ENCODE peak calls at places on chromosomes 13 and 19, in six cellular contexts. X is fibroblast of lung; S is right atrium auricular region; L is heart left ventricle; G is OCI-LY7; A is effector memory CD4-positive, alpha-beta T cell. J is an unnamed sample.

GRCh38 chr19:42290136-42290522 is 11.8 kb upstream of the PRR19 start:
- DNase-seq in X (no peak), S (no peak), L (no peak), G (no peak), A (no peak), J (no peak)

GRCh38 chr19:46716672-46717033 is 261 bp downstream of the PRKD2 start:
- DNase-seq in X (no peak), S (no peak), L (no peak), G (no peak), A (no peak), J (no peak)

GRCh38 chr13:21338156-21338555 is 120.9 kb downstream of the ZDHHC20 start:
- DNase-seq in X (no peak), S (no peak), L (no peak), G (no peak), A (no peak), J (no peak)

GRCh38 chr13:20911037-20911436 is 8.5 kb upstream of the XPO4 start:
- DNase-seq in X (no peak), S (no peak), L (no peak), G (no peak), A (no peak), J (no peak)

GRCh38 chr13:32246468-32246867 is 68.7 kb downstream of the ZAR1L start:
- DNase-seq in X (peak; percentile 76), S (peak; percentile 71), L (peak; percentile 53), G (peak; percentile 59), A (no peak), J (peak; percentile 74)

GRCh38 chr13:78593652-78594494 is 9.5 kb downstream of the POU4F1 start:
- DNase-seq in X (no peak), S (no peak), L (no peak), G (no peak), A (no peak), J (no peak)

GRCh38 chr13:50974268-50974667 is 64.7 kb downstream of the RNASEH2B start:
- DNase-seq in X (no peak), S (no peak), L (no peak), G (no peak), A (no peak), J (no peak)

GRCh38 chr13:49098198-49098597 is 121.9 kb upstream of the MLNR start:
- DNase-seq in X (peak; percentile 95), S (no peak), L (peak; percentile 56), G (no peak), A (no peak), J (peak; percentile 92)

GRCh38 chr19:44748426-44749254 is at the start of gene BCL3:
- DNase-seq in X (peak; percentile 71), S (no peak), L (peak; percentile 84), G (peak; percentile 82), A (peak; percentile 74), J (no peak)

GRCh38 chr13:20254076-20254475 is 22.0 kb upstream of the GJB6 start:
- DNase-seq in X (no peak), S (no peak), L (no peak), G (no peak), A (no peak), J (no peak)

GRCh38 chr19:12769689-12770088 is 5.7 kb downstream of the HOOK2 start:
- DNase-seq in X (no peak), S (no peak), L (no peak), G (no peak), A (peak; percentile 63), J (no peak)

GRCh38 chr19:37484406-37485115 is 15.4 kb downstream of the ZNF570 start:
- DNase-seq in X (peak; percentile 1), S (no peak), L (no peak), G (no peak), A (no peak), J (peak; percentile 6)
- H3K4me3 ChIP-seq in X (no peak overlapping the region), S (no peak overlapping the region), L (no peak overlapping the region), G (no peak overlapping the region), A (no peak overlapping the region), J (no peak overlapping the region)

GRCh38 chr19:3687393-3687773 is 12.9 kb downstream of the PIP5K1C start:
- DNase-seq in X (no peak), S (no peak), L (no peak), G (no peak), A (no peak), J (no peak)
- H3K4me3 ChIP-seq in X (no peak overlapping the region), S (no peak overlapping the region), L (no peak overlapping the region), G (no peak overlapping the region), A (peak overlapping the region; percentile 52), J (no peak overlapping the region)

GRCh38 chr19:32018014-32018413 is 327.4 kb upstream of the ZNF507 start:
- DNase-seq in X (peak; percentile 95), S (no peak), L (no peak), G (no peak), A (no peak), J (peak; percentile 50)
- H3K4me3 ChIP-seq in X (no peak overlapping the region), S (no peak overlapping the region), L (no peak overlapping the region), G (no peak overlapping the region), A (no peak overlapping the region), J (no peak overlapping the region)

DNA sequence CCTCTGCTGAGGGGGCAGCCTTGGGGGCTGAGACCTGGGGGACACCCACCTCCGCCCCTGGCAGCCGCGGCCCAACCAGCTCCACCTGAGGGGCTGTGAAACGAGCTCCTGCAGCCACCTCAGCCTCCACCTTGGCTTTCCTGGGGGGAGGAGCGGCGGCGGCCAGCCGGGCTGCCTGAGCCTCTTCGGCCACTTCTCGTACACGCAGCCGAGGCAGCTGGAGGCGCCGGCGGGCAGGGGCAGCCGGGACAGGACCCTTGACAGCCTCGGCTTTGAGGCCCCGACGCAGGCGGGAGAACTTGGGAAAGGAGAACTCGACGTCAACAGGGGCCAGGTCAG is 7.6 kb upstream of the HIPK4 start:
- DNase-seq in X (no peak), S (no peak), L (no peak), G (no peak), A (no peak), J (no peak)
- H3K4me3 ChIP-seq in X (no peak overlapping the region), S (no peak overlapping the region), L (no peak overlapping the region), G (no peak overlapping the region), A (no peak overlapping the region), J (no peak overlapping the region)

GRCh38 chr13:108915634-108916497 is 286.5 kb downstream of the MYO16 start:
- DNase-seq in X (peak; percentile 90), S (peak; percentile 94), L (peak; percentile 60), G (no peak), A (peak; percentile 48), J (peak; percentile 94)
- H3K4me3 ChIP-seq in X (peak overlapping the region; percentile 9), S (no peak overlapping the region), L (peak overlapping the region; percentile 39), G (no peak overlapping the region), A (no peak overlapping the region), J (no peak overlapping the region)

GRCh38 chr13:91311491-91311890 is 36.0 kb upstream of the MIR17HG start:
- DNase-seq in X (no peak), S (no peak), L (no peak), G (peak; percentile 39), A (no peak), J (no peak)

GRCh38 chr13:91313581-91313980 is 33.9 kb upstream of the MIR17HG start:
- DNase-seq in X (no peak), S (no peak), L (no peak), G (no peak), A (no peak), J (no peak)

GRCh38 chr13:91313103-91313502 is 34.4 kb upstream of the MIR17HG start:
- DNase-seq in X (peak; percentile 36), S (no peak), L (no peak), G (peak; percentile 71), A (no peak), J (peak; percentile 3)

GRCh38 chr13:91314888-91315287 is 32.6 kb upstream of the MIR17HG start:
- DNase-seq in X (no peak), S (no peak), L (no peak), G (no peak), A (no peak), J (no peak)

GRCh38 chr13:91312324-91312723 is 35.2 kb upstream of the MIR17HG start:
- DNase-seq in X (no peak), S (no peak), L (no peak), G (peak; percentile 49), A (no peak), J (no peak)
- H3K4me3 ChIP-seq in X (no peak overlapping the region), S (no peak overlapping the region), L (no peak overlapping the region), G (no peak overlapping the region), A (no peak overlapping the region), J (no peak overlapping the region)

GRCh38 chr19:801030-801860 is 4.0 kb downstream of the PTBP1 start:
- DNase-seq in X (peak; percentile 43), S (peak; percentile 74), L (peak; percentile 87), G (no peak), A (no peak), J (peak; percentile 45)

GRCh38 chr19:801861-802496 is 4.7 kb downstream of the PTBP1 start:
- DNase-seq in X (peak; percentile 39), S (no peak), L (peak; percentile 68), G (no peak), A (no peak), J (peak; percentile 50)

GRCh38 chr19:798415-799075 is 1.3 kb downstream of the PTBP1 start:
- DNase-seq in X (no peak), S (no peak), L (peak; percentile 30), G (peak; percentile 34), A (no peak), J (no peak)

GRCh38 chr19:799076-799881 is 2.0 kb downstream of the PTBP1 start:
- DNase-seq in X (peak; percentile 61), S (no peak), L (peak; percentile 21), G (peak; percentile 33), A (no peak), J (peak; percentile 47)

DNA sequence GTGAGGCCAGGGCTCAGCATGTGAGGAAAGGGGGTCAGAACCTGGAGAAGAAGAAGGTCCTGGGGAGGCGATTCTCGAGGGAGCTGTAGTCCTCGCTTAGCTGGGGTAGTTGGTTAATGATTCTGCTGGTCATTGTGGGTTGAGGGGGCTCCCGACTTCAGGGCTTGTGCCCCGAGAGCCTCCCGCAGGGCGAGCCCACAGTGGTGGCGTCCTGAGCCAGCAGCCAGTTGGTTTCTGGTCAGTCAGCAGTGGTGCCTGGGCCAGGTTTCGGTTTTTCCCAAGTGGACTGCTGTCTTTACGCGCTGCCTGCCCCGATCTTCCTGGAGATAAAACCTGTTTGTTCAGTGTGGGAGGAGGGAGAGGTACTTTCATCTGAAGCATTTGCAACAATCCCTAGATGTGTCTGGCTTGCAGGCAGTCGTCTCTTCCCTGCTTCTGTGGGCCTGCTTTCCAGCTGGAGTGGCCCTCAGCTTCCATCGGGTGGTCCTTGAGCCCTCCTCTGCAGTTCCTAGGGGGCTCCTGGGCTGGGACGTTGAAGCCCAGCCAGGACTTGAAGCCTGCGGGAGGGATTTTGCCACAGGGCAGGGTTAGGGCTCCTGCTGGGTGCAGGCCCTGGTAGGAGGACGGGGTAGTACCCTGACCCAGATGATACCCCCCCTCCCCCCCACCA is 3.2 kb downstream of the PTBP1 start:
- DNase-seq in X (no peak), S (no peak), L (peak; percentile 19), G (no peak), A (no peak), J (no peak)
- H3K4me3 ChIP-seq in X (peak overlapping the region; percentile 31), S (peak overlapping the region; percentile 4), L (peak overlapping the region; percentile 90), G (no peak overlapping the region), A (no peak overlapping the region), J (peak overlapping the region; percentile 12)